ENCODE peak calls at places on chromosomes 1 and 21, in four cellular contexts. One of them, this sample, is unnamed.

GRCh38 chr21:27693376-27693775 is 726.5 kb upstream of the ADAMTS5 start:
- DNase-seq in heart right ventricle: no peak
- DNase-seq in CD8-positive, alpha-beta memory T cell: no peak
- DNase-seq in bronchial epithelial cell: peak
- DNase-seq in this sample: no peak

GRCh38 chr1:205438213-205439158 is 16.6 kb upstream of the LEMD1 start:
- DNase-seq in bronchial epithelial cell: peak
- DNase-seq in CD8-positive, alpha-beta memory T cell: no peak
- DNase-seq in heart right ventricle: peak
- DNase-seq in this sample: peak

GRCh38 chr1:33606272-33606671 is 133.8 kb downstream of the ZSCAN20 start:
- DNase-seq in heart right ventricle: peak
- DNase-seq in bronchial epithelial cell: no peak
- DNase-seq in CD8-positive, alpha-beta memory T cell: no peak
- DNase-seq in this sample: no peak

GRCh38 chr1:74728736-74729135 is 4.1 kb downstream of the CRYZ start:
- DNase-seq in CD8-positive, alpha-beta memory T cell: no peak
- DNase-seq in bronchial epithelial cell: no peak
- DNase-seq in heart right ventricle: no peak
- DNase-seq in this sample: no peak

GRCh38 chr1:182366596-182366995 is 25.0 kb downstream of the GLUL start:
- DNase-seq in CD8-positive, alpha-beta memory T cell: no peak
- DNase-seq in bronchial epithelial cell: no peak
- DNase-seq in heart right ventricle: no peak
- DNase-seq in this sample: no peak

GRCh38 chr1:4971666-4972065 is 317.3 kb downstream of the AJAP1 start:
- DNase-seq in CD8-positive, alpha-beta memory T cell: no peak
- DNase-seq in bronchial epithelial cell: no peak
- DNase-seq in heart right ventricle: no peak
- DNase-seq in this sample: no peak

GRCh38 chr1:7464736-7465135 is 306.4 kb upstream of the VAMP3 start:
- DNase-seq in CD8-positive, alpha-beta memory T cell: no peak
- DNase-seq in heart right ventricle: no peak
- DNase-seq in bronchial epithelial cell: no peak
- DNase-seq in this sample: no peak

GRCh38 chr1:36203554-36204346 is 20.5 kb upstream of the THRAP3 start:
- DNase-seq in heart right ventricle: peak
- DNase-seq in bronchial epithelial cell: no peak
- DNase-seq in CD8-positive, alpha-beta memory T cell: no peak
- DNase-seq in this sample: no peak

GRCh38 chr1:179091691-179092165 is 9.9 kb downstream of the TOR3A start:
- DNase-seq in CD8-positive, alpha-beta memory T cell: no peak
- DNase-seq in bronchial epithelial cell: no peak
- DNase-seq in heart right ventricle: peak
- DNase-seq in this sample: no peak

GRCh38 chr1:162229534-162229933 is 147.1 kb downstream of the SPATA46 start:
- DNase-seq in CD8-positive, alpha-beta memory T cell: no peak
- DNase-seq in heart right ventricle: no peak
- DNase-seq in bronchial epithelial cell: no peak
- DNase-seq in this sample: no peak

GRCh38 chr1:162230096-162230495 is 146.6 kb downstream of the SPATA46 start:
- DNase-seq in CD8-positive, alpha-beta memory T cell: no peak
- DNase-seq in heart right ventricle: no peak
- DNase-seq in bronchial epithelial cell: peak
- DNase-seq in this sample: no peak

GRCh38 chr1:162230517-162230916 is 146.1 kb downstream of the SPATA46 start:
- DNase-seq in CD8-positive, alpha-beta memory T cell: no peak
- DNase-seq in heart right ventricle: no peak
- DNase-seq in bronchial epithelial cell: no peak
- DNase-seq in this sample: no peak

GRCh38 chr1:162232034-162232433 is 144.6 kb downstream of the SPATA46 start:
- DNase-seq in CD8-positive, alpha-beta memory T cell: no peak
- DNase-seq in heart right ventricle: no peak
- DNase-seq in bronchial epithelial cell: no peak
- DNase-seq in this sample: no peak

DNA sequence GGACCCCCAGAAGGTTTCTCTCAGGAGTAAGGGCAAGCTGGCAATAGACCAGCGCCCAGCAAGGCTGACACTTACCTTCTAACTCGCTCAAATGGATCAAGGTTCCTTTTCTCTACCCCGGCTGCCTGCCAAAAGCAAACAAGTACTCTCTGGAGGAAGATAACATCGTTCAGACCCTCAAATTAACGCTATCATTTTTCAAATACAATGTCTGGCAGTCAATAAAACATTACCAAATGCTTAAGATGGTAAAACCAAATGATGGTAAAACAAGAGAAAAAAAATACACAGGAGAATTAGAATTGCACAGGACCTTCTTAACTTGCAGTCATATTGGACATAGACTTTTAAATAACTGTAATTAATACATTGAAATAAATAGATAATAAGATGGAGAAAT is 148.1 kb downstream of the SPATA46 start:
- DNase-seq in heart right ventricle: no peak
- DNase-seq in bronchial epithelial cell: no peak
- DNase-seq in CD8-positive, alpha-beta memory T cell: no peak
- DNase-seq in this sample: no peak
- H3K4me3 ChIP-seq in heart right ventricle: no peak
- H3K4me3 ChIP-seq in bronchial epithelial cell: no peak
- H3K4me3 ChIP-seq in CD8-positive, alpha-beta memory T cell: no peak
- H3K4me3 ChIP-seq in this sample: no peak

GRCh38 chr1:247517795-247518612 is 18.2 kb downstream of the OR2C3 start:
- DNase-seq in CD8-positive, alpha-beta memory T cell: no peak
- DNase-seq in heart right ventricle: peak
- DNase-seq in bronchial epithelial cell: no peak
- DNase-seq in this sample: no peak
- H3K4me3 ChIP-seq in CD8-positive, alpha-beta memory T cell: no peak
- H3K4me3 ChIP-seq in heart right ventricle: no peak
- H3K4me3 ChIP-seq in bronchial epithelial cell: no peak
- H3K4me3 ChIP-seq in this sample: no peak

DNA sequence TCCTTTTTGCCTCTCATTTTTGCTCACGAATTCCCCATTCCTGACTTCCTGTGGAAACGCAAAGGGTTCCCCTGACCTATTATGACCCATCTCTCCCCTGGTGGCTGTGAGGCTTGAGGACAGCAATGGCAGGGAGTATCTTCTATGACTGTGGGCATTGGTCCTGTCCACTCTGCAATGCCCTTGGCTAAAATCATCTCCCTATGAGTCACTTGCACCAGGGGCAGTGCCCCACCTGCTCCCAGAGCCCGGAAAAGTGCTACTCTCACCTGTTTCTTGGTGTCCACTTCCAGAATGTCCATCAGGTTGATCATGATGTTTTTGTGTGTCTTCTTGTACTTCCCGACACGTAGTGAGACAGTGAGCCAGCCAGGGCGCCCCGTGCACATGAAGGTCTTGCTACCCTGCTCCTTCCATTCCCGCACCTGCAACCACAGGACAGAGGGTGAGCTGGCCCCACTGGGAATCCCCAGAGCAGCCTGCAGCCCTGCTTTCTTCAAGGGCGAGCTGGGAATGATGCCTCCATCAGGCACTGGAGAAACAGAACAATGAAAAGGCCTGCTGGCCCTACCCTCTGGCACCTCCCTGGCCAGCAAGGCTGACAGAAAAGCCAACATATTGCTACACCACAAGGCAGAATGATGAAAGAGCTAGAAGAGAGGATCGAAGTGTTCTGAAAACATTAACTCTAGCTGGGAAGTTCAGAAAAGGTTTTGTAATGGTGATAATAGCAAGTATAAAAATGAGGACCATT is 3.5 kb downstream of the DHCR24 start:
- DNase-seq in heart right ventricle: no peak
- DNase-seq in CD8-positive, alpha-beta memory T cell: no peak
- DNase-seq in bronchial epithelial cell: no peak
- DNase-seq in this sample: no peak
- H3K4me3 ChIP-seq in heart right ventricle: no peak
- H3K4me3 ChIP-seq in CD8-positive, alpha-beta memory T cell: no peak
- H3K4me3 ChIP-seq in bronchial epithelial cell: peak
- H3K4me3 ChIP-seq in this sample: no peak

DNA sequence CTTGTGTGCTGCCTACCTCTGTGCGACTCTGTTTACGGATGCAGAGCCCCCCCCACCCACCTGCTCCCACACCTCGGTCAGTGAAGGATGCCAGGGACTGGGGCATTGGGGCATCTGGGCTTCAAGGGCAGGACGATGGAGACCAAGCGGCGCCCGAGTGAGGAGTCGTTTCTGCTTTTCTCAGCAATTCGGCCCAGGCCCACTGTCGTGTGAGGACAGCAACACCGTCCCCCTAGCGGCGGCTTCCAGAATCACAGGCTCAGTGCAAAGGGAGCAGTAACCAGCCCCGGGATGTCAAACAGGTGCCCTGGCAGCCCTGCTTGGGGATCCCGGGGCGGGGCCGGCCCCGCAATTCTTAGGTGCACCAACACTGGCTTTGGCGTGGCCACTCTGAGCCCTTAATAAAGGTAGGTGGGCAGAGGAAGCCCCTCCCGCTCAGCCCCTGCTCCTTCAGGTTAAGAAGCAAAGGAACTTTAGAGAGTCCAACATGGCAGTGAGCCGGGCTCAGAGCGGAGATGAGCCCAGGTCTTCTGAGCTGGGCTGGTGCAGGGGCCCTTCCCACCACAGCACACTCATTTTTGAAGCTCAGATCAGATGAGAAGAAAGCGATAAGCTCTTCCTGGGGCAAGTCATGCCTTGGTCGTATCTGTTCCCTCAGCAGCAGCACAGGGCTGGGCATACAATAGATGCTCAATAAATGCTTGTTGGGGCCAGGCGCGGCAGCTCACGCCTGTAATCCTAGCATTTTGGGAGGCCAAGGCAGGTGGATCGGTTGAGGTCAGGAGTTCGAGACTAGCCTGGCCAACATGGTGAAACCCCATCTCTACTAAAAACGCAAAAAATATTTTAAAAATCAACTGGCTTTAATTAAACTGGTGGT is 51.3 kb upstream of the TARDBP start:
- DNase-seq in CD8-positive, alpha-beta memory T cell: peak
- DNase-seq in bronchial epithelial cell: peak
- DNase-seq in heart right ventricle: peak
- DNase-seq in this sample: peak
- H3K4me3 ChIP-seq in CD8-positive, alpha-beta memory T cell: no peak
- H3K4me3 ChIP-seq in bronchial epithelial cell: no peak
- H3K4me3 ChIP-seq in heart right ventricle: no peak
- H3K4me3 ChIP-seq in this sample: no peak

DNA sequence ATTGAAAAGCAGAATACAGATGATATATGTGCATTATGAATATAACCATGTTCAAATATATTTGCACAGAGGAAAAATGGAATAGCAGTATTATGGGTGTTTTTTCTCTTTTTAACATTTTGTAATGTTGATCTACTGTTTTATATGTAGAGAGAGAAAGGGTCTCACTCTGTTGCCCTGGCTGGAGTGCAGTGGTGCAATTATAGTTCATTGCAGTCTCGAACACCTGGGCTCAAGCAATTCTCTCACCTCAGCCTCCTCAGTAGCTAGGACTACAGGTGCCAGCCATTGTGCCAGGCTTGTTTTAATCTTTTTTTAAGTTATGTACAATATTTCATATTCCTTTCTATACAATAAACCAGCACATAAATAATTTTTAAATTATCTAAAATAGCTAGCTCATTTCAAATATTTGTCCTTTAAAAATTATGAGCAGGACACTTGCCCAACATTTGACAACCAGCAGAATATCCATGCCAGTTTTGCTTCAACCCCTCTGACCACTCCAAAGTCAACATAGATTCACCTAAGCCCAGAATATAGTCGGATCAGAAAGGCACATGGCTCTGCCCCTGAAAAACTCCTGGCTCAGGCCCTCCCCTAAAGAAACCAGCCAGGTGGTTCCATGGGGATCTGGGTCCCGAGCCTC is 29.8 kb downstream of the ZNF281 start:
- DNase-seq in CD8-positive, alpha-beta memory T cell: no peak
- DNase-seq in bronchial epithelial cell: no peak
- DNase-seq in heart right ventricle: no peak
- DNase-seq in this sample: no peak
- H3K4me3 ChIP-seq in CD8-positive, alpha-beta memory T cell: no peak
- H3K4me3 ChIP-seq in bronchial epithelial cell: no peak
- H3K4me3 ChIP-seq in heart right ventricle: no peak
- H3K4me3 ChIP-seq in this sample: no peak

GRCh38 chr21:38255718-38256117 is 1.1 kb upstream of the KCNJ15 start:
- DNase-seq in heart right ventricle: no peak
- DNase-seq in bronchial epithelial cell: peak
- DNase-seq in CD8-positive, alpha-beta memory T cell: no peak
- DNase-seq in this sample: no peak

GRCh38 chr21:38258803-38259485 is 2.2 kb downstream of the KCNJ15 start:
- DNase-seq in heart right ventricle: no peak
- DNase-seq in bronchial epithelial cell: peak
- DNase-seq in CD8-positive, alpha-beta memory T cell: no peak
- DNase-seq in this sample: peak

GRCh38 chr21:38259665-38260064 is 2.9 kb downstream of the KCNJ15 start:
- DNase-seq in heart right ventricle: no peak
- DNase-seq in CD8-positive, alpha-beta memory T cell: no peak
- DNase-seq in bronchial epithelial cell: no peak
- DNase-seq in this sample: no peak

GRCh38 chr21:38254970-38255369 is 1.8 kb upstream of the KCNJ15 start:
- DNase-seq in heart right ventricle: no peak
- DNase-seq in CD8-positive, alpha-beta memory T cell: no peak
- DNase-seq in bronchial epithelial cell: peak
- DNase-seq in this sample: no peak

DNA sequence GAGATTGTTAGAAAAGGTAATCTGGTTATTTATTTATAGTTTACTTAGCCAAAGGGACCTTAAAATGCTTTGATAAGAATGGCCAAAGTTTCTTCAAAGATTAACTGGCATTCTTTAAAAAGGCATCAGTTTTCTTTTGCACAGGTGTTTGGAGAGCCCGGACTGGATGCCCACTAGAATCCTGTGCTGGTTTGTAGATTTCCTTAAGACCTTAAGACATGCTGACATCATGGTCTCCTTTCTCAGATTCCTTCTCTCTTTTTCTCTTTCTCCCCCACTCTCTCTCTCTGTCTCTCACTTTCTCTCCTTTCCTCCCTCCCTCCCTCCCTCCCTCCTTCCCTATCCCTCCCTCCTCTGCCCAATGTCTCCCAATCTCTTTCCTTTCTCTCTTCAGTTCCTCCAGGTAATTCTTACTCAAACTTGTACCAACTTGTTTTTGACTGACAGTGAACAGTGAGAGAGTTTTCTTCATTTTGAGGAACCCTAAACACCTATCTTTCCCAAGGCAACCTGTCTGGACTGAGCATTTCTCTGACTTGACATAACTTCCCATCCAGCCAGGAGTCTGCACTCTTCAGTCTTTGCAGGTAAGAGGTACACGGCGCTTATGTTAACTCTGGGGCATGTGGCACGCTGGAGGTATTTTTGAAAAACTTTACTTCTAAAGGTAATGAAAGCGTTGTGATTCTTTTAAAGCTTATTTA is at the start of gene KCNJ15:
- DNase-seq in CD8-positive, alpha-beta memory T cell: no peak
- DNase-seq in heart right ventricle: no peak
- DNase-seq in bronchial epithelial cell: peak
- DNase-seq in this sample: no peak
- H3K4me3 ChIP-seq in CD8-positive, alpha-beta memory T cell: no peak
- H3K4me3 ChIP-seq in heart right ventricle: no peak
- H3K4me3 ChIP-seq in bronchial epithelial cell: peak
- H3K4me3 ChIP-seq in this sample: no peak

GRCh38 chr1:88001460-88001859 is 672.8 kb downstream of the LMO4 start:
- DNase-seq in bronchial epithelial cell: peak
- DNase-seq in CD8-positive, alpha-beta memory T cell: no peak
- DNase-seq in heart right ventricle: no peak
- DNase-seq in this sample: peak
- H3K4me3 ChIP-seq in bronchial epithelial cell: no peak
- H3K4me3 ChIP-seq in CD8-positive, alpha-beta memory T cell: no peak
- H3K4me3 ChIP-seq in heart right ventricle: no peak
- H3K4me3 ChIP-seq in this sample: no peak